ENCODE peak calls at places on chromosomes 3 and 15, in eight cellular contexts. K is heart left ventricle; Z is fibroblast of lung; F is PC-3; C is CD8-positive, alpha-beta memory T cell; N is breast epithelium; H is Caco-2; E is brain microvascular endothelial cell. A is an unnamed sample. For H3K36me3 and H3K27me3, the result is how much of the 10 kb centered on the place peaks cover.

GRCh38 chr15:36156855-36157521 is 422.4 kb upstream of the CDIN1 start:
- DNase-seq in K (peak), Z (peak), F (peak), C (no peak), N (no peak), H (peak), E (no peak), A (no peak)

GRCh38 chr3:188531210-188531609 is 377.3 kb downstream of the LPP start:
- DNase-seq in K (no peak), Z (no peak), F (peak), C (no peak), N (no peak), H (no peak), E (peak), A (no peak)

GRCh38 chr15:89898628-89899302 is 5.0 kb upstream of the AP3S2 start:
- DNase-seq in K (no peak), Z (peak), F (peak), C (peak), N (no peak), H (peak), E (peak), A (peak)

GRCh38 chr15:64443747-64444621 is 16.4 kb upstream of the ZNF609 start:
- DNase-seq in K (no peak), Z (peak), F (peak), C (no peak), N (no peak), H (no peak), E (peak), A (no peak)

GRCh38 chr3:30691249-30691880 is 85.0 kb downstream of the TGFBR2 start:
- DNase-seq in K (no peak), Z (no peak), F (no peak), C (no peak), N (no peak), H (no peak), E (no peak), A (no peak)

GRCh38 chr15:80480909-80481308 is 76.7 kb downstream of the ARNT2 start:
- DNase-seq in K (peak), Z (peak), F (peak), C (no peak), N (no peak), H (no peak), E (peak), A (no peak)

GRCh38 chr15:41917767-41918430 is 24.0 kb upstream of the SPTBN5 start:
- DNase-seq in K (peak), Z (peak), F (peak), C (no peak), N (peak), H (no peak), E (peak), A (no peak)

GRCh38 chr3:57160046-57160730 is 5.0 kb downstream of the IL17RD start:
- DNase-seq in K (peak), Z (no peak), F (no peak), C (no peak), N (no peak), H (no peak), E (no peak), A (peak)

GRCh38 chr3:12579919-12580318 is 23.0 kb downstream of the MKRN2 start:
- DNase-seq in K (no peak), Z (peak), F (no peak), C (no peak), N (no peak), H (no peak), E (peak), A (no peak)

GRCh38 chr3:12579456-12579855 is 22.6 kb downstream of the MKRN2 start:
- DNase-seq in K (no peak), Z (no peak), F (no peak), C (no peak), N (no peak), H (no peak), E (no peak), A (no peak)

GRCh38 chr3:12574656-12575055 is 17.8 kb downstream of the MKRN2 start:
- DNase-seq in K (peak), Z (peak), F (no peak), C (no peak), N (no peak), H (no peak), E (no peak), A (no peak)

GRCh38 chr3:12578742-12579141 is 21.9 kb downstream of the MKRN2 start:
- DNase-seq in K (no peak), Z (no peak), F (no peak), C (no peak), N (no peak), H (no peak), E (no peak), A (no peak)

GRCh38 chr3:12577379-12577778 is 20.5 kb downstream of the MKRN2 start:
- DNase-seq in K (no peak), Z (no peak), F (no peak), C (no peak), N (no peak), H (no peak), E (no peak), A (no peak)
- H3K36me3 ChIP-seq in K (half or more), Z (under half), F (half or more), C (under half), N (under half), H (under half), E (half or more), A (under half)

DNA sequence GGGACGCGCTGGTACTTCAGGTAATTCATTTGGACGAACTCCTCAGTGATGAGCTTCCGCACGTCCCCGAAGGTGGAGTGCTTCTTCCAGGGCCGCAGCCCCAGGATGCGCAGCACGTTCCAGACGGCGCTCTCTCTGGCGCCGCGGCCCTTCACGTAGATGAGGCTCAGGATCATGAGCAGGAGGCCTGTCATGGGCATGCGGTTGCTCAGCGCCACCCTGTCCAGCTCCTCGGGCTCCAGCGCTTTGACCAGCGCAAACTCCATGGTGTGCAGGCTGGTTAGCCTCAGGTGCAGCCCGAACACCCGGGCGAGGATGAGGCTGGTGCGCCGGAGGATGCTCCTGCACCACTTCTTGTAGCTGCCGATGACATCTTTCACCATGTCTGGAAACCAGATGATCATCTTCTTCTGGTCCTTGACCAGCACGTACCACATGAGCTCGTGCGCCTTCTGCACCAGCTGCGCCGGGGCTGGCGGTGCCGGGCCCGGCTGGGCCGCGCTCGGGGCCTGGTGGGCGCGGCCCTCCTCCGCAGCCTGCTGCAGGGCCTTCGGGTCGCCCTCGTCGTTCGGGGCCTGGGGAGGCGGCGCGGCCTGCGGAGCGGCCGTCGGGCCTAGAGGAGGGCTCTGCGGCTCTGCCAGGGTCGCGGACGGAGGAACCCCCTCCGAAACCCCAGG is 501 bp downstream of the NDN start:
- DNase-seq in K (peak), Z (peak), F (no peak), C (no peak), N (no peak), H (no peak), E (no peak), A (peak)
- H3K4me3 ChIP-seq in K (no peak), Z (peak), F (no peak), C (no peak), N (peak), H (no peak), E (peak), A (peak)

DNA sequence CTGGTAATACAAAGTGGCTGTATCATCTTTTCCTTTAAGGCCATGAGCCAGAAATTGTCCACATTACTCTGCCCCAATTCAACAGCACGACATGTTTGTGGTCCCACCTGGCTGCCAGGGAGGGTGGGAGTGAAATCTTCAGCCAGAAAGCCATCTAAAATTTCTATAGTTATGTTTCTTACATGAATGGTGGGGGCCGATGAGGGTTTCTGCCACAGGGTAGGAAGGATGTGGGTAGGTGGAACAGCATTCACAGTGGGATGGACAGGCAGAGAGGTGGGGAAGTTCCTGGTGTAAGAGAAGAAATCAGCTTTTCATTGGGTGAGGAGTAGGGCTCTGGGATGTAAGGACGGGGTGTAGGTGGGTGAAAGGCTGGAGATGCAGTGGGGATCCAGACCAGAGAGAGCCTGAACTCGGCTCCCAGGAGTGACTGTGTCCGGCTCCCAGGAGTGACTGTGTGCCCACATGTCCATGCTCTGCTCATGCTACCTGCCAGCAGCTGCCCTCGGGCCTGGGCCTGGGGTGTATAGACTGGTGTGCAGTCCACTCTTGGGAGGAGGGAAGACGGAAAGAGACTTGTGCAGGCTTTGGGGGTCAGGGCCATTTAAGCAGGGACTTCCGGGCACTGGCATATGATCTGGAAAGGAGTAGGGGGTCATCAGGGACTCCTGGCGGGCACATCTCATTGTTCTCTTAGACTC is 3.8 kb upstream of the FBLN2 start:
- DNase-seq in K (no peak), Z (no peak), F (no peak), C (no peak), N (no peak), H (no peak), E (no peak), A (peak)
- H3K27me3 ChIP-seq in K (under half), Z (under half), F (under half), C (under half), N (under half), H (under half), E (under half), A (under half)

GRCh38 chr15:78292219-78292618 is 7.2 kb downstream of the SKIC8 start:
- DNase-seq in K (no peak), Z (no peak), F (no peak), C (no peak), N (no peak), H (no peak), E (no peak), A (no peak)
- H3K36me3 ChIP-seq in K (half or more), Z (under half), F (under half), C (under half), N (under half), H (under half), E (under half), A (under half)

A was measured in H7.